ENCODE peak calls at places on chromosomes 16 and 17, in ten cellular contexts. One of them, this sample, is unnamed.
A peak's percentile ranks its signal among the peaks of the same experiment; 100 is the strongest.

GRCh38 chr17:78381601-78382168 is 3.2 kb downstream of the PGS1 start:
- DNase-seq in BJ: no peak
- DNase-seq in posterior cingulate gyrus: no peak
- DNase-seq in activated T-cell treated with anti-CD3 and anti-CD28 coated beads for 48 hours: no peak
- DNase-seq in HuH-7.5: no peak
- DNase-seq in epithelial cell of prostate: no peak
- DNase-seq in NCI-H1105: no peak
- DNase-seq in foreskin melanocyte: no peak
- DNase-seq in pancreas: no peak
- DNase-seq in fibroblast of mammary gland: peak; percentile 62
- DNase-seq in this sample: no peak

GRCh38 chr17:27980035-27980434 is 62.4 kb upstream of the NLK start:
- DNase-seq in BJ: peak; percentile 13
- DNase-seq in posterior cingulate gyrus: no peak
- DNase-seq in activated T-cell treated with anti-CD3 and anti-CD28 coated beads for 48 hours: no peak
- DNase-seq in HuH-7.5: no peak
- DNase-seq in epithelial cell of prostate: peak; percentile 34
- DNase-seq in NCI-H1105: no peak
- DNase-seq in foreskin melanocyte: no peak
- DNase-seq in pancreas: no peak
- DNase-seq in fibroblast of mammary gland: peak; percentile 69
- DNase-seq in this sample: peak; percentile 44

GRCh38 chr16:50202926-50203624 is 50.0 kb downstream of the TENT4B start:
- DNase-seq in BJ: peak; percentile 99
- DNase-seq in posterior cingulate gyrus: no peak
- DNase-seq in activated T-cell treated with anti-CD3 and anti-CD28 coated beads for 48 hours: no peak
- DNase-seq in HuH-7.5: no peak
- DNase-seq in epithelial cell of prostate: no peak
- DNase-seq in NCI-H1105: no peak
- DNase-seq in foreskin melanocyte: peak; percentile 96
- DNase-seq in pancreas: no peak
- DNase-seq in fibroblast of mammary gland: peak; percentile 92
- DNase-seq in this sample: peak; percentile 91

GRCh38 chr16:89853306-89853993 is 19.9 kb upstream of the TCF25 start:
- DNase-seq in BJ: no peak
- DNase-seq in posterior cingulate gyrus: no peak
- DNase-seq in activated T-cell treated with anti-CD3 and anti-CD28 coated beads for 48 hours: no peak
- DNase-seq in HuH-7.5: no peak
- DNase-seq in epithelial cell of prostate: no peak
- DNase-seq in NCI-H1105: no peak
- DNase-seq in foreskin melanocyte: no peak
- DNase-seq in pancreas: no peak
- DNase-seq in fibroblast of mammary gland: no peak
- DNase-seq in this sample: no peak

GRCh38 chr16:89722392-89723278 is 1.3 kb downstream of the ZNF276 start:
- DNase-seq in BJ: no peak
- DNase-seq in posterior cingulate gyrus: peak; percentile 19
- DNase-seq in activated T-cell treated with anti-CD3 and anti-CD28 coated beads for 48 hours: peak; percentile 62
- DNase-seq in HuH-7.5: no peak
- DNase-seq in epithelial cell of prostate: peak; percentile 62
- DNase-seq in NCI-H1105: no peak
- DNase-seq in foreskin melanocyte: peak; percentile 65
- DNase-seq in pancreas: no peak
- DNase-seq in fibroblast of mammary gland: peak; percentile 45
- DNase-seq in this sample: peak; percentile 76

GRCh38 chr17:48254896-48255295 is 147.3 kb downstream of the SNX11 start:
- DNase-seq in BJ: no peak
- DNase-seq in posterior cingulate gyrus: no peak
- DNase-seq in activated T-cell treated with anti-CD3 and anti-CD28 coated beads for 48 hours: no peak
- DNase-seq in HuH-7.5: no peak
- DNase-seq in epithelial cell of prostate: no peak
- DNase-seq in NCI-H1105: no peak
- DNase-seq in foreskin melanocyte: no peak
- DNase-seq in pancreas: no peak
- DNase-seq in fibroblast of mammary gland: peak; percentile 22
- DNase-seq in this sample: peak; percentile 6

GRCh38 chr16:85613609-85614337 is 651 bp downstream of the GSE1 start:
- DNase-seq in BJ: no peak
- DNase-seq in posterior cingulate gyrus: no peak
- DNase-seq in activated T-cell treated with anti-CD3 and anti-CD28 coated beads for 48 hours: no peak
- DNase-seq in HuH-7.5: peak; percentile 73
- DNase-seq in epithelial cell of prostate: no peak
- DNase-seq in NCI-H1105: peak; percentile 19
- DNase-seq in foreskin melanocyte: no peak
- DNase-seq in pancreas: peak; percentile 81
- DNase-seq in fibroblast of mammary gland: no peak
- DNase-seq in this sample: no peak

GRCh38 chr16:83895942-83896341 is 3.0 kb upstream of the MLYCD start:
- DNase-seq in BJ: no peak
- DNase-seq in posterior cingulate gyrus: no peak
- DNase-seq in activated T-cell treated with anti-CD3 and anti-CD28 coated beads for 48 hours: no peak
- DNase-seq in HuH-7.5: no peak
- DNase-seq in epithelial cell of prostate: no peak
- DNase-seq in NCI-H1105: no peak
- DNase-seq in foreskin melanocyte: no peak
- DNase-seq in pancreas: no peak
- DNase-seq in fibroblast of mammary gland: no peak
- DNase-seq in this sample: no peak

GRCh38 chr17:74610108-74610507 is 13.4 kb downstream of the CD300E start:
- DNase-seq in BJ: no peak
- DNase-seq in posterior cingulate gyrus: no peak
- DNase-seq in activated T-cell treated with anti-CD3 and anti-CD28 coated beads for 48 hours: no peak
- DNase-seq in HuH-7.5: no peak
- DNase-seq in epithelial cell of prostate: no peak
- DNase-seq in NCI-H1105: no peak
- DNase-seq in foreskin melanocyte: no peak
- DNase-seq in pancreas: no peak
- DNase-seq in fibroblast of mammary gland: no peak
- DNase-seq in this sample: no peak

GRCh38 chr17:79630821-79631639 is 20.2 kb upstream of the RBFOX3 start:
- DNase-seq in BJ: no peak
- DNase-seq in posterior cingulate gyrus: no peak
- DNase-seq in activated T-cell treated with anti-CD3 and anti-CD28 coated beads for 48 hours: no peak
- DNase-seq in HuH-7.5: no peak
- DNase-seq in epithelial cell of prostate: no peak
- DNase-seq in NCI-H1105: no peak
- DNase-seq in foreskin melanocyte: no peak
- DNase-seq in pancreas: peak; percentile 32
- DNase-seq in fibroblast of mammary gland: no peak
- DNase-seq in this sample: no peak

This sample was measured in RPMI7951.